ENCODE peak calls at places on chromosomes 5 and 9, in five cellular contexts. One of them, this sample, is unnamed.

GRCh38 chr5:126624534-126624933 is 23.8 kb downstream of the PHAX start:
- DNase-seq in dorsolateral prefrontal cortex: no peak
- DNase-seq in adrenal gland: peak
- DNase-seq in heart left ventricle: no peak
- DNase-seq in tibial artery: peak
- DNase-seq in this sample: no peak

GRCh38 chr9:133716564-133717112 is 21.5 kb downstream of the SARDH start:
- DNase-seq in dorsolateral prefrontal cortex: peak
- DNase-seq in adrenal gland: no peak
- DNase-seq in heart left ventricle: peak
- DNase-seq in tibial artery: no peak
- DNase-seq in this sample: no peak

GRCh38 chr5:135208555-135209494 is 174.8 kb upstream of the PITX1 start:
- DNase-seq in dorsolateral prefrontal cortex: no peak
- DNase-seq in adrenal gland: peak
- DNase-seq in heart left ventricle: no peak
- DNase-seq in tibial artery: peak
- DNase-seq in this sample: peak

GRCh38 chr9:122389799-122390481 is 19.1 kb downstream of the PTGS1 start:
- DNase-seq in dorsolateral prefrontal cortex: no peak
- DNase-seq in adrenal gland: no peak
- DNase-seq in heart left ventricle: no peak
- DNase-seq in tibial artery: no peak
- DNase-seq in this sample: peak

GRCh38 chr5:79430196-79430595 is 83.7 kb downstream of the HOMER1 start:
- DNase-seq in dorsolateral prefrontal cortex: no peak
- DNase-seq in adrenal gland: no peak
- DNase-seq in heart left ventricle: no peak
- DNase-seq in tibial artery: no peak
- DNase-seq in this sample: no peak

GRCh38 chr9:3321186-3321585 is 204.6 kb downstream of the RFX3 start:
- DNase-seq in dorsolateral prefrontal cortex: no peak
- DNase-seq in adrenal gland: no peak
- DNase-seq in heart left ventricle: no peak
- DNase-seq in tibial artery: no peak
- DNase-seq in this sample: no peak

GRCh38 chr5:168193518-168194240 is 97.8 kb upstream of the WWC1 start:
- DNase-seq in dorsolateral prefrontal cortex: no peak
- DNase-seq in adrenal gland: no peak
- DNase-seq in heart left ventricle: no peak
- DNase-seq in tibial artery: no peak
- DNase-seq in this sample: no peak

GRCh38 chr5:1109542-1110259 is 2.2 kb downstream of the SLC12A7 start:
- DNase-seq in dorsolateral prefrontal cortex: no peak
- DNase-seq in adrenal gland: no peak
- DNase-seq in heart left ventricle: no peak
- DNase-seq in tibial artery: no peak
- DNase-seq in this sample: no peak

GRCh38 chr5:169873642-169874041 is 106.7 kb downstream of the INSYN2B start:
- DNase-seq in dorsolateral prefrontal cortex: peak
- DNase-seq in adrenal gland: peak
- DNase-seq in heart left ventricle: no peak
- DNase-seq in tibial artery: no peak
- DNase-seq in this sample: no peak

GRCh38 chr9:93682155-93682968 is 106.0 kb downstream of the PHF2 start:
- DNase-seq in dorsolateral prefrontal cortex: peak
- DNase-seq in adrenal gland: peak
- DNase-seq in heart left ventricle: peak
- DNase-seq in tibial artery: peak
- DNase-seq in this sample: peak

GRCh38 chr9:126702501-126703329 is 89.0 kb downstream of the LMX1B start:
- DNase-seq in dorsolateral prefrontal cortex: no peak
- DNase-seq in adrenal gland: no peak
- DNase-seq in heart left ventricle: no peak
- DNase-seq in tibial artery: no peak
- DNase-seq in this sample: peak
- TF ChIP-seq CTCF in dorsolateral prefrontal cortex: no peak
- TF ChIP-seq CTCF in adrenal gland: no peak
- TF ChIP-seq CTCF in heart left ventricle: peak
- TF ChIP-seq CTCF in tibial artery: peak
- TF ChIP-seq CTCF in this sample: peak

DNA sequence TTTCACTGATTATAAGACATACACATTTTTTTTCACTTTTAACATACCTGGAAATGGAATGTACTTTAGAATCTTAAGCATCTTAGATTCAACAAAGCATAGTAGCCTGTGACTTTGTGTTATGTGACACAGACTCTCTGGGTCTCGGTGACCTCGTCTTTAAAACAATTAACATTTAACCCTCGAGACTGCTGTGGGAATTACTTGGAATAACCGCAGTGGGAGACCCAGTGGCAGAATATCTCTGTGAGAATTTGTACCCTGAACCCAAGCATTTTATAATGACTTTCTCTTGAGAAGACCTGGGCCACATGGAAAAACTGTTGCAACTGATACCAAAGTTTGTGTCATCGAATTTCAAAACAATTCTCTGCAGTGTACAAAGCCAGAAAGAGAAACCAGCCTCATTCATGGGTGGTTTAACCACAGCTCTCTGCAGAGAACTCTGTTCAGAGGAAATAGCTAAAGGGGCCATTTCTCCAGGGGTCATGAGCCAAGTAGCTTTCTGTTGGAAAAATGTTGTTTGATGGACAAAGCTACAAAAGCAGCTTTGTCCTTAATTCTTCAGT is 10.0 kb upstream of the RETREG1 start:
- DNase-seq in dorsolateral prefrontal cortex: no peak
- DNase-seq in adrenal gland: no peak
- DNase-seq in heart left ventricle: no peak
- DNase-seq in tibial artery: no peak
- DNase-seq in this sample: no peak
- H3K27ac ChIP-seq in dorsolateral prefrontal cortex: no peak
- H3K27ac ChIP-seq in adrenal gland: no peak
- H3K27ac ChIP-seq in heart left ventricle: no peak
- H3K27ac ChIP-seq in tibial artery: no peak
- H3K27ac ChIP-seq in this sample: no peak

DNA sequence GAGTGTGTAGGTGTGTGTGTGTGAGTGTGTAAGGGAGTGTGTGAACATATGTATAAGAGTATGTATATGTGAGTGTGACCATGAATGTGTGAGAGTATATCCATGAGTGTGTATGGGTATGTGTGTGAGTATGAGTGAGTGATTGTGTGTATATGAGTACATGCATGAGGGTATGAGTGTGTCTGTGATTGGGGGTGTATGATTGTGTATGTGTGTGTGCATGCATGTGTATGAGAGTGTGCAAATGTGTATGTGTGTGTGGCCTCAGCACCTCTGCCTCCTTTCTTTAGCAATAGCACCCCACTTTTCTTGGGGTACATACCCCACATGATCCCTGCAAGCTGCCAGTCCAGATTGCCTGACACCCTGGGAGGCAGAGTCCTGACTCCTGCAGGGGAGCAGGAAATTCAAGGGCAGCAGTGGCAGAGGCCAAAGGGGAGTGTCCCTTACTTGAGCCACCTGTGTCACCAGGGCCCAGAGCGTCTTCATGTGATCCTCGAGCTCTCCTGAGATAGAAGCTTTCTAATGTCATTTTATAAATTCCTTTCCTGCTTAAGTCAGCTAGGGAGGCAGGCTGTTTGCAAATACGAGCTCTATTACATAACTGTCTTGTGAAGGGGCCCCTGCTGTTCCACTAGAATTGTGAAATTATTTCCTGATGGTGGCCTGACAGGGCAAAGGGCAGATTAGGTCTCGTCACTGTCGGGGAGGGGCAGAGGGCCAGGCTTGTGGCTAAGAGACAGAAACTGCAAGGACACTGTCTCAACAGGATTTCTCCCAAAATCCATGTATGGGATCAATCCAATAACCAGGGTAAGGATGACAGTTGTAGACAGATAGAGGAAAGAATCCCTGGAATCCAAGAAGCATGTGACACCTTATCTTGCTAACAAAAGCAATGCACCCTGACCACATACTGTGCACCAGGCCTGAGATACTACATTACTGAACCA is 389.1 kb downstream of the GADD45G start:
- DNase-seq in dorsolateral prefrontal cortex: no peak
- DNase-seq in adrenal gland: peak
- DNase-seq in heart left ventricle: no peak
- DNase-seq in tibial artery: peak
- DNase-seq in this sample: no peak
- H3K4me3 ChIP-seq in dorsolateral prefrontal cortex: no peak
- H3K4me3 ChIP-seq in adrenal gland: no peak
- H3K4me3 ChIP-seq in heart left ventricle: no peak
- H3K4me3 ChIP-seq in tibial artery: no peak
- H3K4me3 ChIP-seq in this sample: no peak

DNA sequence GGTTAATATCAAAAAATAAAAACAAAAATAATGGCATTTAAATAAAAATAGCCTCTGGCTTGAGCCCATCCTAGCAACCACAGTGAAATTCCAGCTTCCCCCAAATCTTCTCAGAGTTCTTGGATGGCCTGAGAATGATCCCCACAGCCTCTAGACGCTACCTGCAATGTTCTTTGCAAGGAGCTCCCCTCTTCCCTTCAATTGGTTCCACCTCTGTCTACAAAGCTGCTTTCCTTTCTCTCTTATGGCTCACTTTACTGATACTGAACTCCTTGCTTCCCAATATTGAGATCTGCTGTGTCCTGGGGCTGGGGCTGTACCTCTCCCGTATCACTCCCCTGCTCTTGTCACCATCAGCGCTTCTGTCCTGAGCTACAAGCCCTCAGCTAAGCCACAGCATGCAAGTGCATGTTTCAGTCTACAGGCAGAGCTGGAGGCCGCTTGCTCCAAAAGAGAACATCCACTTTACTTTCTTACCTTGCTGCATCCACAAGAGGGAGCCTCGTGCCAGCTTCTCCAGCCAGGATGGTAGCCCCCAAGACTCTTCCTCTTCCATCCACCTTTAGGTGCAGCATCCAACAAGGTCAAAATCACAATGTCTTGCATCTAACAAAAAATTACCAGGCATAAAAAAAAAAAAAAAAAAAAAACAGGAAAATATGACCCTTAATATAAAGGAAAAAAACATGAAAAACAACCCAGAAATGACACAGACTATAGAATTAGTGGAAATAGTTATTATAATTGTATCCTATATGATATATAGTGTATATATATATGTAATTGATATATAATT is 57.4 kb upstream of the PRSS3 start:
- DNase-seq in dorsolateral prefrontal cortex: no peak
- DNase-seq in adrenal gland: no peak
- DNase-seq in heart left ventricle: no peak
- DNase-seq in tibial artery: no peak
- DNase-seq in this sample: no peak
- TF ChIP-seq CTCF in dorsolateral prefrontal cortex: no peak
- TF ChIP-seq CTCF in adrenal gland: peak
- TF ChIP-seq CTCF in heart left ventricle: peak
- TF ChIP-seq CTCF in tibial artery: no peak
- TF ChIP-seq CTCF in this sample: no peak

GRCh38 chr5:61449756-61450155 is 117.7 kb downstream of the ZSWIM6 start:
- DNase-seq in dorsolateral prefrontal cortex: no peak
- DNase-seq in adrenal gland: no peak
- DNase-seq in heart left ventricle: no peak
- DNase-seq in tibial artery: no peak
- DNase-seq in this sample: no peak

GRCh38 chr5:61450880-61451279 is 118.8 kb downstream of the ZSWIM6 start:
- DNase-seq in dorsolateral prefrontal cortex: no peak
- DNase-seq in adrenal gland: peak
- DNase-seq in heart left ventricle: no peak
- DNase-seq in tibial artery: no peak
- DNase-seq in this sample: no peak

GRCh38 chr5:61447780-61448495 is 115.9 kb downstream of the ZSWIM6 start:
- DNase-seq in dorsolateral prefrontal cortex: no peak
- DNase-seq in adrenal gland: no peak
- DNase-seq in heart left ventricle: no peak
- DNase-seq in tibial artery: no peak
- DNase-seq in this sample: no peak

GRCh38 chr5:61455179-61456006 is 123.3 kb downstream of the ZSWIM6 start:
- DNase-seq in dorsolateral prefrontal cortex: no peak
- DNase-seq in adrenal gland: no peak
- DNase-seq in heart left ventricle: no peak
- DNase-seq in tibial artery: no peak
- DNase-seq in this sample: no peak

GRCh38 chr5:61450170-61450815 is 118.2 kb downstream of the ZSWIM6 start:
- DNase-seq in dorsolateral prefrontal cortex: no peak
- DNase-seq in adrenal gland: peak
- DNase-seq in heart left ventricle: no peak
- DNase-seq in tibial artery: no peak
- DNase-seq in this sample: no peak
- H3K27ac ChIP-seq in dorsolateral prefrontal cortex: no peak
- H3K27ac ChIP-seq in adrenal gland: no peak
- H3K27ac ChIP-seq in heart left ventricle: peak
- H3K27ac ChIP-seq in tibial artery: peak
- H3K27ac ChIP-seq in this sample: peak

DNA sequence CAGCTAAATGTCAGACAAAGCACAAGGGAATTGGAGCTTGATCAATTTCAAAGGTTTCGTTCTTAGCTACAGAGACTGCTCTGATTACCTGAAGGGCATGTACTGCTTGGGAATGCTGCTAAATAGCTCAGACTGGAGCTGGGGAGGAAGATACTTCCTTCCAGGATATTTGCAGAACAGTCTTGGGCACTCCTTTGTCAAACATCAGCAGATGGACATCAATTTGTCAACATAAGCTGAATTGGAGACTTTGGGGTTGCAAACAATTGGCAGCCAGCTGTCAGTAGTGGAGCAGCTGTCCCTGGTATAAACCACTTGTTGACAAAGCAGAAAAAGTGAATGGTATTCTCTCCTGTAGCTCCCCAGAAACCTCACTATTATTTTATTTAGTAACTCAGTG is 182.0 kb downstream of the CCDC192 start:
- DNase-seq in dorsolateral prefrontal cortex: no peak
- DNase-seq in adrenal gland: no peak
- DNase-seq in heart left ventricle: no peak
- DNase-seq in tibial artery: no peak
- DNase-seq in this sample: no peak
- H3K4me3 ChIP-seq in dorsolateral prefrontal cortex: no peak
- H3K4me3 ChIP-seq in adrenal gland: no peak
- H3K4me3 ChIP-seq in heart left ventricle: no peak
- H3K4me3 ChIP-seq in tibial artery: no peak
- H3K4me3 ChIP-seq in this sample: no peak

GRCh38 chr5:106843812-106844416 is 826.8 kb downstream of the EFNA5 start:
- DNase-seq in dorsolateral prefrontal cortex: no peak
- DNase-seq in adrenal gland: no peak
- DNase-seq in heart left ventricle: no peak
- DNase-seq in tibial artery: no peak
- DNase-seq in this sample: no peak
- TF ChIP-seq CTCF in dorsolateral prefrontal cortex: no peak
- TF ChIP-seq CTCF in adrenal gland: no peak
- TF ChIP-seq CTCF in heart left ventricle: no peak
- TF ChIP-seq CTCF in tibial artery: no peak
- TF ChIP-seq CTCF in this sample: no peak

This sample was measured in coronary artery.